ENCODE peak calls at places on chromosomes 13 and 19, in six cellular contexts. A, M, I, G, P and L are unnamed samples.

GRCh38 chr19:17966497-17967257 is at the start of gene KCNN1:
- DNase-seq in G (peak), A (no peak), M (no peak), I (no peak), P (no peak), L (no peak)

GRCh38 chr13:99484405-99484981 is 16.8 kb upstream of the TM9SF2 start:
- DNase-seq in P (no peak), G (no peak), M (no peak), I (no peak), A (no peak), L (no peak)

GRCh38 chr19:19057317-19057716 is 6.5 kb upstream of the SLC25A42 start:
- DNase-seq in P (no peak), G (no peak), I (no peak), A (no peak), M (no peak), L (no peak)

GRCh38 chr13:76470991-76471390 is 415.2 kb downstream of the KCTD12 start:
- DNase-seq in P (no peak), M (no peak), I (no peak), G (no peak), A (no peak), L (no peak)

GRCh38 chr19:40217027-40217810 is 965 bp downstream of the TTC9B start:
- DNase-seq in G (peak), I (no peak), M (no peak), P (no peak), A (no peak), L (no peak)

GRCh38 chr19:38057954-38058690 is 151.1 kb downstream of the SIPA1L3 start:
- DNase-seq in I (peak), G (no peak), P (no peak), M (no peak), A (no peak), L (no peak)

GRCh38 chr19:7857727-7858701 is 16.2 kb downstream of the PRR36 start:
- DNase-seq in P (no peak), M (no peak), I (no peak), G (peak), A (no peak), L (no peak)

GRCh38 chr13:66659291-66660012 is 570.7 kb downstream of the PCDH9 start:
- DNase-seq in P (no peak), G (no peak), M (no peak), A (no peak), I (no peak), L (no peak)

DNA sequence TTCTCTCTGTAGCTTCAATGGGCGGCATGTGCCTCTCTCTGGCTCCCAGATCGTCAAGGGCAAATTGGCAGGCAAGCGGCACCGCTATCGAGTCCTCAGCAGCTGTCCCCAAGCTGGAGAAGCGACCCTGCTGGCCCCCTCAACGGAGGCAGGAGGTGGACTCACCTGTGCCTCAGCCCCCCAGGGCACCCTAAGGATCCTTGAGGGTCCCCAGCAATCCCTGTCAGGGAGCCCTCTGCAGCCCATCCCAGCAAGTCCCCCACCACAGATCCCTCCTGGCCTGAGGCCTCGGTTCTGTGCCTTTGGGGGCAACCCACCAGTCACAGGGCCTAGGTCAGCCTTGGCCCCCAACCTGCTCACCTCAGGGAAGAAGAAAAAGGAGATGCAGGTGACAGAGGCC is 1.7 kb downstream of the POLR1G start:
- DNase-seq in A (no peak), I (no peak), P (no peak), M (no peak), G (no peak), L (no peak)
- H3K4me3 ChIP-seq in A (no peak), I (no peak), P (no peak), M (no peak), G (no peak), L (no peak)

DNA sequence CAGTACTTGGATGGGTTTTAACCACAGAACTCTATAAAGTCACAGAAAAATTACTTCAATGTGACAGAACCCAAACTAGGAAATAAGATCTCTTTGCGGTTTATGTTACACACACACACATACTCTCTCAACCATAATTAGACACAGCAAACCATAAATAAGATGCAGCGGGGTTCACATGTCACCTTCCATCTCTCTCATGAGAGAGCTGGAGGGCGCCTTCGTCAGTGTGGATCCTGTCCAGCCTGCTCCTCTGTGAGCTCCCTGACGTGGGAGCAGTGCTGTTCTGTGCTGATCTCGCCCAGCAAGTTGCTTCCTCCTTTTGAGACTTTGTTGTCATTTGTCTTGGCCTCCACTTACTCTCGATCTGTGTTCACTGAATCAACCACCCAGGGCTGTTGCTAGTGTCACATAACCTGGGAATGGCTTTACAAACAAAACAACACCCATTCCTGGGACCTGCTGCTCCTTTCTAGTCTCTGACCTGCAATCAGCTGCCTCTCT is 204.9 kb upstream of the KL start:
- DNase-seq in I (peak), A (no peak), M (no peak), G (no peak), P (no peak), L (no peak)
- H3K4me3 ChIP-seq in I (no peak), A (no peak), M (no peak), G (no peak), P (no peak), L (no peak)

DNA sequence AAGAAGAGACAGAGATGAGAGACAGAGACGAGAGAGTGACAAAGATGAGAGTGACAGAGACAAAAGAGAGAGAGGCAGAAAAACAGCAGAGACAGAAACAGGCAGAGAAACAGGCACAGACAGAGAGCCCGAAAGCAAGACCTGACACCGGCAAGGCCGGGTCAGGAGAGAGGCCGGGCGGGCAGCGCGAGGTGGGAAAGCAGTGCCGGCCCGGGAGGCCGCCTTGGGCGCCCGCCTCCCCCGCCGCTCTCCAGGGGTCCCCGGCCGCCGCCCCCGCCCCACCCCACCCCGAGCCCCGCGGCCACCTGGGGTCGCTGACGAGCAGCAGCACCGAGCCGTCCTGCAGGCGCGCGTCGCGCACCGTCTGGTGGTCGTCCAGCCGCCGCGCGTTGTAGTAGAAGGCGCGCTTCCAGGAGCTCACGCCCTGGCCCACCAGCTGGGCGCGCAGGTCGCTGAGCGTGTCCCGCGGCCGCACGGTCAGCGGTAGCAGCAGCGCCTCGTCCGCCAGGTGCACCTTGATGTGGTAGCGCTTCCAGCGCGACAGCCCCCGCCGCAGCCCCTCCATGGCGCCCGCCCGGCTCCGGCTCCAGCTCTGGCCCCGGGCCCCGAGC is at the start of gene TINCR:
- DNase-seq in A (no peak), I (no peak), P (no peak), M (no peak), G (peak), L (no peak)
- H3K4me3 ChIP-seq in A (no peak), I (no peak), P (no peak), M (no peak), G (peak), L (no peak)

GRCh38 chr13:21014666-21015170 is 46.7 kb downstream of the LATS2 start:
- DNase-seq in P (no peak), I (peak), M (peak), G (no peak), A (peak), L (no peak)

GRCh38 chr13:21013682-21014038 is 47.7 kb downstream of the LATS2 start:
- DNase-seq in A (no peak), I (no peak), P (no peak), M (no peak), G (no peak), L (no peak)

GRCh38 chr13:21015284-21015683 is 46.1 kb downstream of the LATS2 start:
- DNase-seq in A (no peak), M (no peak), I (no peak), G (no peak), P (no peak), L (no peak)

GRCh38 chr13:21012841-21013681 is 48.3 kb downstream of the LATS2 start:
- DNase-seq in P (no peak), I (no peak), A (no peak), G (no peak), M (peak), L (no peak)

GRCh38 chr13:21014139-21014665 is 47.2 kb downstream of the LATS2 start:
- DNase-seq in G (no peak), A (no peak), P (no peak), M (no peak), I (peak), L (no peak)
- H3K4me3 ChIP-seq in G (no peak), A (no peak), P (no peak), M (no peak), I (no peak), L (no peak)

GRCh38 chr19:30580673-30581072 is 208.5 kb downstream of the ZNF536 start:
- DNase-seq in A (no peak), P (no peak), M (no peak), G (no peak), I (no peak), L (no peak)

GRCh38 chr19:30587869-30588268 is 215.7 kb downstream of the ZNF536 start:
- DNase-seq in G (no peak), M (no peak), I (peak), P (no peak), A (no peak), L (no peak)

DNA sequence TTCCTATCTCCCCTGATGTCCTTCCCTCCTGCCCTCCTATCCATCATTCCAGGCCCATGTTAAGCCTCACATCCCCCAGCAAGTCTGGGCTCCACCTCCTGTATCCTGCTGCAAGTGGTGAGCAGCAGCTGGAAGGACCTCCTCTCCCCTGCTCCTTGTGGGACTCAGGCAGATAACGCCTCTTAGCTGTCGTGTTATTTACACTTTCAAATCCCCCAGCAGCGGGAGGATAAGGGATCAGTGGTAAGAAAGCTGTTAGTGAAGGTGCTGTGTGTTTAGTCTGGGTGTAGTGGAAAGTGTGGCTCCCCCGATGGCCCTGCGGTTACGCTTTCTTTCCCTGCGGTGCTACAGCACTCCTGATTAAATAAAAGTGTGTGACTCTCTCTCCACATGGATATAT is 211.9 kb downstream of the ZNF536 start:
- DNase-seq in I (peak), A (no peak), G (no peak), M (no peak), P (no peak), L (no peak)
- H3K4me3 ChIP-seq in I (no peak), A (no peak), G (no peak), M (no peak), P (no peak), L (no peak)

DNA sequence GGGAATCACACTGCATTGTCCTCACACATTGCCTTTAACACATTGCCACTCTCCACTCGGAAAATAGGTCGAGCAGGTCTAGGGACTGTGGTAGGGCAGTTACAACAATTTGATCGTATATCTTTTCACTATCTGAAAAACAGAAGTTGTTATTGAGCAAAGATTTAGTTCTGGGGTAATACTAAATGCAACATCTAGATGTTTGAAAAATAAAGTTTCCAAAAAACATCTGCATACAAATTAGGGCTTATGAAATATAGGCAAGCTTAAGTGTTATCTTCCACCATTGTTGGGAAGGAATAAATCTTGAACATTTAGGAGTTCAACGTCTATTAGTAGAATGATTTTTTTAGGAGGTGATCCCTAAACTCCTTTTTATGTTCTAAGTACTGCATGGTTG is 768 bp upstream of the HS6ST3 start:
- DNase-seq in A (no peak), P (no peak), M (no peak), G (no peak), I (no peak), L (no peak)
- H3K4me3 ChIP-seq in A (no peak), P (no peak), M (no peak), G (peak), I (no peak), L (no peak)

GRCh38 chr19:44955500-44956439 is 590 bp downstream of the CLPTM1 start:
- DNase-seq in P (no peak), M (no peak), I (no peak), A (no peak), G (no peak), L (no peak)
- H3K4me3 ChIP-seq in P (peak), M (peak), I (peak), A (peak), G (peak), L (peak)

GRCh38 chr19:50777830-50778303 is 7.6 kb downstream of the GPR32 start:
- DNase-seq in G (no peak), M (no peak), P (no peak), I (no peak), A (no peak), L (no peak)
- H3K4me3 ChIP-seq in G (no peak), M (no peak), P (no peak), I (no peak), A (no peak), L (no peak)